ENCODE peak calls at places on chromosomes 2 and 18, in eight cellular contexts. Q is PC-3, X is HCT116, Y is neural progenitor cell, A is GM23248, J is GM23338, B is SK-N-SH, W is MM.1S. H is an unnamed sample.

GRCh38 chr2:68365087-68365486 is at the start of gene PLEK:
- DNase-seq in Q (no peak), Y (no peak), X (no peak), B (no peak), J (no peak), W (peak; percentile 37), A (no peak), H (no peak)

GRCh38 chr2:137806102-137806805 is 158.0 kb upstream of the HNMT start:
- DNase-seq in X (no peak), J (no peak), W (no peak), Y (no peak), B (no peak), A (no peak), Q (no peak), H (no peak)

GRCh38 chr2:11312770-11313471 is 31.5 kb downstream of the ROCK2 start:
- DNase-seq in B (no peak), Q (no peak), W (no peak), X (no peak), Y (no peak), J (no peak), A (no peak), H (no peak)

GRCh38 chr2:216306868-216307267 is 65.4 kb downstream of the MARCHF4 start:
- DNase-seq in A (no peak), W (no peak), Q (no peak), B (no peak), J (peak; percentile 57), Y (no peak), X (no peak), H (no peak)

GRCh38 chr2:214543386-214543955 is 132.6 kb downstream of the VWC2L start:
- DNase-seq in X (no peak), Y (no peak), A (peak; percentile 61), Q (peak; percentile 74), B (no peak), J (no peak), W (peak; percentile 15), H (no peak)

GRCh38 chr2:191053256-191053655 is 39.3 kb upstream of the STAT1 start:
- DNase-seq in W (no peak), J (no peak), Q (no peak), Y (no peak), X (no peak), B (no peak), A (no peak), H (no peak)

GRCh38 chr18:2147424-2147823 is 423.9 kb downstream of the METTL4 start:
- DNase-seq in W (no peak), A (no peak), Q (peak; percentile 85), B (no peak), J (no peak), Y (no peak), X (no peak), H (no peak)

GRCh38 chr2:69764286-69765058 is 22.5 kb downstream of the ANXA4 start:
- DNase-seq in W (no peak), Y (no peak), B (no peak), J (no peak), A (peak; percentile 36), Q (no peak), X (no peak), H (peak; percentile 73)

GRCh38 chr18:8685141-8685913 is 20.0 kb upstream of the MTCL1 start:
- DNase-seq in B (no peak), W (no peak), J (no peak), A (peak; percentile 86), X (no peak), Y (peak; percentile 37), Q (peak; percentile 44), H (no peak)

GRCh38 chr2:210399440-210400041 is 77.0 kb downstream of the LANCL1 start:
- DNase-seq in A (peak; percentile 29), Q (peak; percentile 61), Y (no peak), B (no peak), X (peak; percentile 4), W (peak; percentile 63), J (no peak), H (peak; percentile 22)

GRCh38 chr2:229553091-229553490 is 161.3 kb downstream of the DNER start:
- DNase-seq in W (no peak), A (peak; percentile 25), X (no peak), J (no peak), Y (no peak), Q (peak; percentile 4), B (no peak), H (no peak)

GRCh38 chr2:231397011-231397927 is 1.8 kb downstream of the B3GNT7 start:
- DNase-seq in Q (no peak), J (no peak), Y (no peak), X (no peak), W (peak; percentile 36), B (no peak), A (no peak), H (no peak)

GRCh38 chr2:102753563-102754159 is 8.2 kb upstream of the TMEM182 start:
- DNase-seq in Y (peak; percentile 62), X (peak; percentile 32), J (peak; percentile 74), Q (peak; percentile 69), W (peak; percentile 50), A (peak; percentile 55), B (peak; percentile 18), H (peak; percentile 71)

GRCh38 chr2:235641333-235641732 is 147.5 kb downstream of the AGAP1 start:
- DNase-seq in W (no peak), Y (no peak), J (peak; percentile 28), B (no peak), Q (no peak), X (no peak), A (peak; percentile 93), H (no peak)

GRCh38 chr2:39546937-39547336 is 109.9 kb upstream of the MAP4K3 start:
- DNase-seq in W (no peak), Q (peak; percentile 55), A (no peak), J (no peak), B (no peak), Y (no peak), X (no peak), H (no peak)

DNA sequence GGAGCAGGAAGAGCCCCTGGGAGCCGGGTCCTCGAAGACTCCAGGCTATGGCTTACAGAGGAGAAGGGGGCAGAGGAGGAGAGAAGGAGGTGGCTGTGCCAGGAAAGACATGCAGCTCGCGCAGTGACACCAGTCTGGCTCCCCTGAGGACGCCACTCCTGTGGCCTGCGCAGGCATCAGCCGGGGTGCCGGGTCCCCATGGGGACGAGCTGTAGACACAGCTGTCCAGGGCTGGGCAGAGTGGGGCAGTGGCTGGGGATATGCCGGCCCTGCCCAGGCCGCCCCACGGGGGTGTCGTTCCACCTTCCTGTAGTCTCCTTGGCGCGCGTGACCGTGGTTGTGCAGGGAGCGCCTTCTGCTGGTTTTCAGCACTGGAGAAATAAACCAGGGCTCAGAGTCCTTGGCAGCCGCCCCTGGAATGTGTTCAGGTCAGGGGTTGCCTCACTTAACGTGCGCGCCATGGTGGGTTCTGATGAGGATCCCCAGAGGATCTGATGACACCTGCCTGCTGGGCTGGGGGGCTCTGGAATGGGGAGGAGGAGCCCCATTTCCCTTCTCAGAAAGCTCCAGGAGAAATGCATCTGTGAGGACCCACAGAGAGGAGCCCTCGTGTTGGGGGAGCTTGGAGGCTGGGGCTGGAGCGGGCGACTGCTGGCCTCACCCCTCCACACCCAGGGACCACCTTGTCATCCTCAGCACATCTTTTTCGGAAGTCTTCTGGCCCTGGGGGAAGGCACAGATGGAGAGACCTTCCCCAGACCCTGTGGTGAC is 26.7 kb downstream of the RAMP1 start:
- DNase-seq in A (no peak), X (no peak), J (no peak), Y (no peak), W (no peak), B (peak; percentile 63), Q (no peak), H (peak; percentile 19)
- TF ChIP-seq EZH2phosphoT487 in A (no peak), X (no peak), J (no peak), Y (no peak), W (no peak), B (no peak), Q (no peak), H (no peak)

GRCh38 chr2:44997948-44998347 is 11.3 kb downstream of the SIX2 start:
- DNase-seq in J (peak; percentile 49), W (no peak), X (no peak), Y (no peak), A (no peak), B (no peak), Q (no peak), H (no peak)

GRCh38 chr2:45000921-45001628 is 8.2 kb downstream of the SIX2 start:
- DNase-seq in B (no peak), A (peak; percentile 61), Y (peak; percentile 73), X (no peak), J (peak; percentile 66), Q (no peak), W (no peak), H (peak; percentile 54)

GRCh38 chr2:45000341-45000901 is 8.8 kb downstream of the SIX2 start:
- DNase-seq in Y (peak; percentile 80), W (no peak), A (no peak), X (no peak), Q (no peak), J (peak; percentile 88), B (no peak), H (no peak)

GRCh38 chr2:45001629-45002385 is 7.4 kb downstream of the SIX2 start:
- DNase-seq in X (no peak), Q (no peak), A (no peak), Y (peak; percentile 33), B (no peak), W (no peak), J (peak; percentile 72), H (no peak)

DNA sequence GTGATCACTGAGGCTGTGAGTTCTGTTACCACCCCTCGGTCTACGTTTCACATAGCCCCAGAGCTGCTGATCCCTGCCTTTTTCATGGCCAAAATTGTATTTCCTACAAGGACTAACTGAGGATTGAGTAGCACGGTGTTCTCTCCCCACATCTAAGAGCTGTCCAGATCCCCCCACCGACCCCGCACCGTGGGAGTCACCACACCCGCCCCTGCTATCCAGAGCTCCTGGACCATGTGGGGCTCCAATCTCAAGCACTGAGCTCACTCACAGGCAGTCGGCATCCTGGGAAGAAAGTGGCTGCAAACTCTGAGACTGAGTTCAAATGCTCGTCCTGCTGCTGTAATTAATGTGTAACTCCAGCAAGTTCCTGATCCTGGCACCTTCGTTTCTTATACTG is 9.7 kb downstream of the SIX2 start:
- DNase-seq in J (no peak), W (no peak), B (no peak), Y (no peak), A (no peak), Q (no peak), X (no peak), H (no peak)
- H3K27me3 ChIP-seq in J (peaks cover 89% of the 10 kb centered on the region), W (no peaks in the 10 kb centered on the region), B (peaks cover 8% of the 10 kb centered on the region), Y (peaks cover 100% of the 10 kb centered on the region), A (peaks cover 84% of the 10 kb centered on the region), Q (no peaks in the 10 kb centered on the region), X (no peaks in the 10 kb centered on the region), H (peaks cover 99% of the 10 kb centered on the region)

GRCh38 chr18:32595735-32596134 is 125.1 kb upstream of the GAREM1 start:
- DNase-seq in J (peak; percentile 7), Q (no peak), X (no peak), A (no peak), Y (peak; percentile 37), W (no peak), B (peak; percentile 27), H (no peak)

GRCh38 chr18:32598144-32598543 is 127.5 kb upstream of the GAREM1 start:
- DNase-seq in W (no peak), A (no peak), Q (no peak), X (no peak), J (no peak), Y (no peak), B (no peak), H (no peak)
- H2AFZ ChIP-seq in W (no peak overlapping the region), A (no peak overlapping the region), Q (no peak overlapping the region), X (no peak overlapping the region), J (peak overlapping the region; percentile 32), Y (no peak overlapping the region), B (no peak overlapping the region), H (no peak overlapping the region)

DNA sequence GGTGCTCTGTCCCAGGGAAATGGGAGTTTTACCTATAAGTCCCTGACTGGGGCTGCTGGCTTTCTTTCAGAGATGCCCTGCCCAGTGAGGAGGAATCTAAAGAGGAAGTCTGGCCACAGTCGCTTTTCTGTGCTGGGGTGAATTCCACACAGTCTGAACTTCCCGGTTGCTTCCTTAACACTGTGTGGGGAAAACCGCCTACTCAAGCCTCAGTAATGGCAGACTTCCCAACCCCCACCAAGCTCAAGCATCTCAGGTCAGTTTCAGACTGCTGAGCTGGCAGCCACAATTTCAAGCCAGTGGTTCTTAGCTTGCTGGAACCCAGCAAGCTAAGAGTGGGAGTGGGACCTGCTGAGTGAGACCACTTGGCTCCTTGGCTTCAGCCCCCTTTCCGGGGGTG is 54.9 kb downstream of the NUP35 start:
- DNase-seq in X (no peak), J (no peak), Q (no peak), Y (no peak), W (peak; percentile 16), B (no peak), A (peak; percentile 5), H (no peak)
- TF ChIP-seq EZH2phosphoT487 in X (no peak), J (no peak), Q (no peak), Y (no peak), W (no peak), B (no peak), A (no peak), H (no peak)

H was measured in hepatocyte.